ENCODE peak calls at places on chromosomes 11 and 22, in eight cellular contexts. V is type B pancreatic cell, Z is mucosa of descending colon, U is neural crest cell, C is esophagus squamous epithelium, P is cardiac fibroblast, D is OCI-LY7, L is tibial artery. X is an unnamed sample.

GRCh38 chr22:29149841-29150555 is 55.7 kb upstream of the EMID1 start:
- DNase-seq in V (no peak), Z (peak; percentile 27), U (peak; percentile 46), C (no peak), P (no peak), D (no peak), L (no peak), X (no peak)

GRCh38 chr11:75465701-75466531 is 32.9 kb upstream of the KLHL35 start:
- DNase-seq in V (no peak), Z (no peak), U (no peak), C (no peak), P (peak; percentile 53), D (no peak), L (no peak), X (no peak)

GRCh38 chr11:48034926-48035876 is 54.8 kb downstream of the PTPRJ start:
- DNase-seq in V (no peak), Z (no peak), U (no peak), C (no peak), P (peak; percentile 43), D (no peak), L (peak; percentile 85), X (no peak)

GRCh38 chr11:95505927-95506426 is 275.0 kb upstream of the SESN3 start:
- DNase-seq in V (no peak), Z (no peak), U (no peak), C (no peak), P (peak; percentile 76), D (no peak), L (no peak), X (no peak)

GRCh38 chr11:85821636-85822035 is 10.7 kb upstream of the SYTL2 start:
- DNase-seq in V (no peak), Z (peak; percentile 63), U (no peak), C (no peak), P (no peak), D (no peak), L (no peak), X (no peak)

GRCh38 chr11:45182902-45183301 is 36.5 kb downstream of the PRDM11 start:
- DNase-seq in V (no peak), Z (no peak), U (no peak), C (no peak), P (peak; percentile 49), D (peak; percentile 6), L (no peak), X (no peak)

GRCh38 chr11:102220728-102221467 is 96.4 kb upstream of the BIRC3 start:
- DNase-seq in V (no peak), Z (no peak), U (no peak), C (no peak), P (no peak), D (no peak), L (no peak), X (no peak)

GRCh38 chr11:117822522-117823033 is 2.0 kb downstream of the FXYD2 start:
- DNase-seq in V (no peak), Z (peak; percentile 27), U (no peak), C (no peak), P (no peak), D (no peak), L (no peak), X (no peak)

GRCh38 chr11:118232659-118233058 is 7.8 kb upstream of the JAML start:
- DNase-seq in V (no peak), Z (no peak), U (no peak), C (no peak), P (no peak), D (no peak), L (no peak), X (no peak)

GRCh38 chr22:48277868-48278581 is 1515.6 kb downstream of the TBC1D22A start:
- DNase-seq in V (no peak), Z (peak; percentile 52), U (no peak), C (no peak), P (no peak), D (no peak), L (no peak), X (no peak)

GRCh38 chr11:119505861-119506260 is 82.9 kb upstream of the THY1 start:
- DNase-seq in V (no peak), Z (no peak), U (no peak), C (no peak), P (no peak), D (no peak), L (no peak), X (no peak)

GRCh38 chr11:115676768-115677167 is 172.6 kb upstream of the CADM1 start:
- DNase-seq in V (no peak), Z (no peak), U (no peak), C (no peak), P (peak; percentile 9), D (no peak), L (no peak), X (no peak)

GRCh38 chr22:47157093-47157420 is 394.6 kb downstream of the TBC1D22A start:
- DNase-seq in V (no peak), Z (no peak), U (no peak), C (no peak), P (no peak), D (no peak), L (no peak), X (no peak)

GRCh38 chr22:44620129-44620840 is 81.7 kb upstream of the PRR5 start:
- DNase-seq in V (peak; percentile 81), Z (peak; percentile 69), U (peak; percentile 71), C (no peak), P (peak; percentile 80), D (peak; percentile 47), L (peak; percentile 54), X (peak; percentile 77)

GRCh38 chr11:120034881-120035620 is 102.9 kb downstream of the TRIM29 start:
- DNase-seq in V (no peak), Z (no peak), U (no peak), C (no peak), P (no peak), D (no peak), L (no peak), X (no peak)

GRCh38 chr11:134676516-134677287 is 264.7 kb upstream of the B3GAT1 start:
- DNase-seq in V (peak; percentile 49), Z (no peak), U (no peak), C (no peak), P (no peak), D (no peak), L (no peak), X (no peak)

GRCh38 chr11:3137486-3138177 is 27.5 kb downstream of the OSBPL5 start:
- DNase-seq in V (no peak), Z (peak; percentile 10), U (no peak), C (no peak), P (no peak), D (no peak), L (no peak), X (no peak)

GRCh38 chr11:23201936-23202522 is 341.8 kb upstream of the CCDC179 start:
- DNase-seq in V (no peak), Z (no peak), U (no peak), C (no peak), P (no peak), D (no peak), L (no peak), X (no peak)

GRCh38 chr22:29716814-29717213 is 3.0 kb upstream of the CABP7 start:
- DNase-seq in V (peak; percentile 81), Z (peak; percentile 69), U (peak; percentile 84), C (no peak), P (peak; percentile 84), D (peak; percentile 42), L (peak; percentile 33), X (peak; percentile 74)

GRCh38 chr11:46678741-46679130 is 21.7 kb downstream of the ARHGAP1 start:
- DNase-seq in V (no peak), Z (no peak), U (no peak), C (no peak), P (no peak), D (no peak), L (no peak), X (no peak)

GRCh38 chr11:46679252-46680163 is 20.9 kb downstream of the ARHGAP1 start:
- DNase-seq in V (no peak), Z (no peak), U (no peak), C (no peak), P (no peak), D (no peak), L (no peak), X (no peak)

GRCh38 chr11:46677169-46677568 is 23.2 kb downstream of the ARHGAP1 start:
- DNase-seq in V (no peak), Z (no peak), U (no peak), C (no peak), P (no peak), D (no peak), L (no peak), X (peak; percentile 34)

GRCh38 chr11:46676436-46677158 is 23.8 kb downstream of the ARHGAP1 start:
- DNase-seq in V (no peak), Z (no peak), U (no peak), C (no peak), P (no peak), D (no peak), L (no peak), X (peak; percentile 25)

GRCh38 chr11:46677991-46678740 is 22.3 kb downstream of the ARHGAP1 start:
- DNase-seq in V (no peak), Z (no peak), U (no peak), C (no peak), P (no peak), D (no peak), L (no peak), X (no peak)
- TF ChIP-seq CTCF in V (no peak), Z (no peak), U (no peak), C (no peak), P (no peak), D (no peak), L (no peak), X (no peak)

DNA sequence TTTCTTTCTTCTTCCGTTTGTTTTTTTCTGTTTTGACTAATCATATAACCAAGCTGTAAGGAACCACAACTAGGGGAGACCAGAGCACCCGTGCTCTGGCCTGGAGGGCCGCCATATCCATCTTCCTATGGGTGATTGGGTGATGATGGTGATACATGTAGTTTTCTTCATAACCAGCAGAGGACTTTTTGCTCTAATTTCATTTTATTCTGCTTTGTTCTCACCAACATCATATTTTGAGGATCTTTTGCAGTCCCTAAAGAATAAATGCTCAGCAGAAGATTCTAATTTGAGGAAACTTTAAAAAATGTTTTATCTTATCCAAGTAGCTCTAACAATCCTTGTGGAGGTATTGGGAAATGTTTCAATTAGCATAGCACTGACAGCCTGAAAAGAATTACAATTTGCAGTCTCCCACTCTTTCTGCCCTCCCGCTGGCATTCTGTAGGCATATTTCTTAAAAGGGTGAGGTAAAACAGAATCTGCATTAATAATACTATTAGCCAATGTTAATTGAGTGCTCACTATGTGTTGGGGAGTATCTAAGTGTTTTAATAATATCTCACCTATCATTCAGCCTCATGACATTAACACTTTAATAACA is 544.0 kb downstream of the NTM start:
- DNase-seq in V (no peak), Z (no peak), U (no peak), C (no peak), P (peak; percentile 47), D (no peak), L (no peak), X (peak; percentile 37)
- TF ChIP-seq CTCF in V (peak; percentile 60), Z (no peak), U (peak; percentile 51), C (no peak), P (peak; percentile 45), D (peak; percentile 14), L (peak; percentile 14), X (no peak)

GRCh38 chr22:35930933-35931332 is 97.7 kb downstream of the RBFOX2 start:
- DNase-seq in V (no peak), Z (no peak), U (no peak), C (no peak), P (peak; percentile 90), D (peak; percentile 80), L (no peak), X (peak; percentile 40)
- TF ChIP-seq CTCF in V (peak; percentile 76), Z (no peak), U (peak; percentile 65), C (peak; percentile 35), P (peak; percentile 70), D (peak; percentile 93), L (peak; percentile 60), X (peak; percentile 25)

GRCh38 chr11:61827573-61828378 is at the start of gene FADS2:
- DNase-seq in V (peak; percentile 93), Z (peak; percentile 73), U (peak; percentile 96), C (peak; percentile 41), P (peak; percentile 98), D (no peak), L (peak; percentile 94), X (peak; percentile 94)
- TF ChIP-seq CTCF in V (peak; percentile 63), Z (no peak), U (peak; percentile 42), C (no peak), P (no peak), D (no peak), L (no peak), X (no peak)

X was measured in GM13976.